ENCODE peak calls at places on chromosome 14, in five cellular contexts. M, P, J, W and U are unnamed samples.

GRCh38 chr14:95818581-95818980 is 58.1 kb upstream of the TUNAR start:
- DNase-seq in M (no peak), P (no peak), J (no peak), W (no peak), U (no peak)

GRCh38 chr14:58177125-58177524 is 22.8 kb upstream of the ACTR10 start:
- DNase-seq in M (no peak), P (no peak), J (no peak), W (no peak), U (no peak)

GRCh38 chr14:90453401-90453951 is 56.6 kb downstream of the CALM1 start:
- DNase-seq in M (no peak), P (no peak), J (no peak), W (no peak), U (no peak)

GRCh38 chr14:104443391-104444158 is 136.0 kb upstream of the C14orf180 start:
- DNase-seq in M (no peak), P (peak; percentile 38), J (no peak), W (no peak), U (peak; percentile 7)

GRCh38 chr14:101222362-101223090 is 319.0 kb upstream of the RTL1 start:
- DNase-seq in M (no peak), P (peak; percentile 38), J (no peak), W (no peak), U (no peak)

GRCh38 chr14:105075364-105076295 is 10.4 kb upstream of the GPR132 start:
- DNase-seq in M (no peak), P (peak; percentile 77), J (peak; percentile 54), W (no peak), U (no peak)

GRCh38 chr14:73237786-73238261 is 518 bp downstream of the PAPLN start:
- DNase-seq in M (no peak), P (no peak), J (no peak), W (no peak), U (no peak)

GRCh38 chr14:22623047-22623446 is 21.1 kb downstream of the OR6J1 start:
- DNase-seq in M (no peak), P (no peak), J (no peak), W (no peak), U (no peak)

GRCh38 chr14:58641509-58641908 is 3.7 kb downstream of the DACT1 start:
- DNase-seq in M (no peak), P (no peak), J (no peak), W (no peak), U (no peak)

GRCh38 chr14:100588671-100589070 is 1.5 kb upstream of the BEGAIN start:
- DNase-seq in M (no peak), P (peak; percentile 36), J (no peak), W (no peak), U (no peak)

GRCh38 chr14:28398501-28398900 is 368.1 kb upstream of the FOXG1 start:
- DNase-seq in M (no peak), P (no peak), J (no peak), W (no peak), U (no peak)

GRCh38 chr14:45003924-45004323 is 41.9 kb downstream of the TOGARAM1 start:
- DNase-seq in M (no peak), P (no peak), J (no peak), W (no peak), U (no peak)

GRCh38 chr14:20215196-20215595 is 8.3 kb upstream of the OR11H6 start:
- DNase-seq in M (no peak), P (no peak), J (no peak), W (no peak), U (no peak)

GRCh38 chr14:104926619-104927431 is 2.1 kb downstream of the PLD4 start:
- DNase-seq in M (no peak), P (no peak), J (peak; percentile 38), W (no peak), U (no peak)

GRCh38 chr14:71725802-71726638 is 206.2 kb upstream of the RGS6 start:
- DNase-seq in M (no peak), P (no peak), J (no peak), W (no peak), U (no peak)

GRCh38 chr14:52918486-52918885 is 32.4 kb downstream of the FERMT2 start:
- DNase-seq in M (no peak), P (no peak), J (no peak), W (peak; percentile 78), U (no peak)

GRCh38 chr14:39467889-39468524 is 35.8 kb upstream of the FBXO33 start:
- DNase-seq in M (no peak), P (no peak), J (no peak), W (peak; percentile 7), U (no peak)

GRCh38 chr14:31164115-31164514 is 43.5 kb downstream of the HECTD1 start:
- DNase-seq in M (peak; percentile 14), P (no peak), J (no peak), W (no peak), U (no peak)

GRCh38 chr14:69288001-69288771 is 28.2 kb downstream of the GALNT16 start:
- DNase-seq in M (no peak), P (no peak), J (peak; percentile 27), W (no peak), U (no peak)

GRCh38 chr14:99562848-99563748 is 40.9 kb downstream of the CCDC85C start:
- DNase-seq in M (peak; percentile 79), P (no peak), J (peak; percentile 82), W (no peak), U (peak; percentile 64)

DNA sequence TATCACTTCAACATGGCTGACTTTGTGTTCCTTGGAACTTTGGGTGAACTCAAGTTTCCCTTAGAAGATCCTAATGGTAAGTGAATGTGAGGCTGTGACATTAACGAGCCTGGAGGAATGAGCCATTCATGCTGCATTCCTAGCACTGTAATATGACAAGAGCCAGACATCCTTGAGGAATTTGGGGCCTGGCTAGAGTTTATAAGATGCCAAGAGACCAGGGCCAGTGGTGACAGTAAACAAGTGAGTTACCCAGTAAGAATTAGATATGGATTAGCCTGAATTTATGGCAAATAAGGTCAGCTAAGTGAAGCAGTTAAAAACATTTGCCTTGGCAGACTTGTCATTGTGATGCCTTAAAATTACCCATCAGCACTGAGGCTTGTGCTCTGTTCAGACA is 232.4 kb downstream of the AKAP6 start:
- DNase-seq in M (no peak), P (no peak), J (no peak), W (no peak), U (no peak)
- TF ChIP-seq POLR2AphosphoS5 in M (no peak), P (no peak), J (peak; percentile 93), W (no peak), U (no peak)

GRCh38 chr14:46582826-46583225 is 68.8 kb downstream of the RPL10L start:
- DNase-seq in M (no peak), P (no peak), J (no peak), W (no peak), U (no peak)

GRCh38 chr14:46580941-46581671 is 70.5 kb downstream of the RPL10L start:
- DNase-seq in M (no peak), P (no peak), J (peak; percentile 14), W (no peak), U (no peak)
- TF ChIP-seq CTCF in M (peak; percentile 10), P (peak; percentile 15), J (peak; percentile 58), W (peak; percentile 67), U (no peak)

DNA sequence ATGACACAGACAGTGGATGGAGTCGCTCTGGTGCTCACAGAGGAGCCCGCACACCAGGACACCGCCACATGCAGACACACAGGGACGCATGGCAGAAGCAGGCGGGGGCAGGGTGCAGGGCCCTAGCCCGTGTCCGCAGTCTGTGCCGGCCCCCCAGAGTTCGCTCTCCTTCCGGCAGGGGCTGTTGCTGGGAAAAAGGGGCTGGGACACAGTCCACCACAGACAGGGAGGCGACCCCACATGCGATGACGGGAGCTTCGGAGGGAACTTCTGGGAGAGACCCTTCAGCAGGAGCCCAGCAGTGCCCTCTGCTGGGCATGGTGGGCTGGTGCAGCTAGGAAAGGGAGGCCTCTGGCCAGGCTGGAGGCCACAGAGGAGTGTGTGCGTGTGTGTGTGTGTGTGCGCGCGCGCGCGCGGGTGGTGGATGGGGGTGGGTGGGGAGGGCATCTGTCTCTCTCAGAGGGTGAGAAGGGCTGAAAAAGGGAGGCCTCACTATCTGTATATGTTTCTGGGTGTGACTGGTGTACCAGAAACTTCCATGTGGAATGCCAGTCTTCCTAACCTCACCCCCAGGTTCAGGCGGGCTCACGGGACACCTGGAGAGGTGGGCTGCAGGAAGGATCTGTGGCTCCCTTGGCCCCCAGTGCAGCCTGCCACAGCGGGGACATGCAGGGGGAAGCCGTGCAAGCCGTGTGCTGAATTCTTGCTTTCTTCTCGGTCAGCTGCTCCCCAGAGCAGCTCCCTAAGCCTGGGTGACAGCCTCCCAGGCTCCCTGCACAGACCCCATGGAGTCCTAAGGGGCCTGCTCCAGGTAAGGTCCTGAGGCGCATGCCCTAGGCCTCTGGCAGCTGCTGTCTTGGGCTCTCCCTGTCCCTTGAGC is 60.7 kb downstream of the PLEKHG3 start:
- DNase-seq in M (peak; percentile 56), P (peak; percentile 75), J (peak; percentile 79), W (peak; percentile 60), U (peak; percentile 52)
- H3K27ac ChIP-seq in M (no peak overlapping the region), P (no peak overlapping the region), J (peak overlapping the region; percentile 23), W (peak overlapping the region; percentile 34), U (no peak overlapping the region)

DNA sequence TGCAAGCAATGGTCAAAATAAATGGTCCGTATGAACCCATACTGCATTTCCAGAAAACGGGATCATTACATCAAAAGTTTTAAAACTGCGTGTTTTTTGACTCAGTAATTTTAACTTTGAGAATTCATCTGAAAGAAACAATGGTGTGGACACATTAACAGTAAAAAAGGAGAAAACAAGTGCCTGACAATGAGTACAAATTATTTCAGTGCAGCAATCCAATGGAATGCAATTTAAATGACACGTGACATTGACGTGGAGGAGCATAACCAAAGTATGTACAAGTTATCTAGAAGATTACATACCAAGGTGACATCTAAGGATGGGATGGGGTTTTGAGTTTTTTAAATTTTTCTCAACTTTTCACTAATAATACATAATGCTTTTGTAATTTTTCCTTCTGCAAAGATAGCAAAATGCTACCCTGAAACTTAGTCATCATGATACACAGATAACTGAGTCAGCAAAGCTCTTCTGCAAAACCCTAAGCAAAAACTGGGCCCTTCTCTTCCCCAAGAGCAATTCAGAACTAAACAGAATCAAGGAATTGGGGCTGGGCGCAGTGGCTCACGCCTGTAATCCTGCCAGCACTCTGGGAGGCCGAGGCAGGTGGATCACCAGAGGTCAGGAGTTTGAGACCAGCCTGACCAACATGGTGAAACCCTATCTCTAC is 20.4 kb downstream of the HNRNPC start:
- DNase-seq in M (no peak), P (no peak), J (no peak), W (no peak), U (no peak)
- TF ChIP-seq POLR2AphosphoS5 in M (no peak), P (no peak), J (no peak), W (no peak), U (no peak)

GRCh38 chr14:75220097-75220496 is 43.7 kb upstream of the TMED10 start:
- DNase-seq in M (no peak), P (no peak), J (no peak), W (no peak), U (no peak)

GRCh38 chr14:75224561-75224960 is 48.1 kb upstream of the TMED10 start:
- DNase-seq in M (no peak), P (no peak), J (no peak), W (no peak), U (no peak)

GRCh38 chr14:75223664-75224154 is 47.3 kb upstream of the TMED10 start:
- DNase-seq in M (no peak), P (no peak), J (peak; percentile 51), W (no peak), U (no peak)

GRCh38 chr14:75221797-75222196 is 45.4 kb upstream of the TMED10 start:
- DNase-seq in M (no peak), P (no peak), J (no peak), W (no peak), U (no peak)

GRCh38 chr14:75222208-75222701 is 45.8 kb upstream of the TMED10 start:
- DNase-seq in M (no peak), P (no peak), J (no peak), W (no peak), U (no peak)
- TF ChIP-seq CTCF in M (no peak), P (no peak), J (no peak), W (no peak), U (no peak)